ENCODE peak calls at places on chromosomes 6 and 20, in ten cellular contexts. One of them, this sample, is unnamed.

GRCh38 chr20:54774423-54774822 is 299.0 kb downstream of the DOK5 start:
- DNase-seq in GM12878: no peak
- DNase-seq in tibial nerve: no peak
- DNase-seq in A549: peak
- DNase-seq in body of pancreas: no peak
- DNase-seq in stomach: no peak
- DNase-seq in K562: no peak
- DNase-seq in IMR-90: no peak
- DNase-seq in erythroblast: no peak
- DNase-seq in Peyer's patch: no peak
- DNase-seq in this sample: no peak

GRCh38 chr6:82033631-82034211 is 213.8 kb downstream of the IBTK start:
- DNase-seq in GM12878: no peak
- DNase-seq in tibial nerve: peak
- DNase-seq in A549: no peak
- DNase-seq in body of pancreas: peak
- DNase-seq in stomach: no peak
- DNase-seq in K562: no peak
- DNase-seq in IMR-90: peak
- DNase-seq in erythroblast: no peak
- DNase-seq in Peyer's patch: no peak
- DNase-seq in this sample: no peak

GRCh38 chr6:36984581-36985383 is 1.2 kb downstream of the MTCH1 start:
- DNase-seq in GM12878: no peak
- DNase-seq in tibial nerve: no peak
- DNase-seq in A549: peak
- DNase-seq in body of pancreas: peak
- DNase-seq in stomach: no peak
- DNase-seq in K562: peak
- DNase-seq in IMR-90: peak
- DNase-seq in erythroblast: peak
- DNase-seq in Peyer's patch: peak
- DNase-seq in this sample: no peak

GRCh38 chr6:98838027-98838426 is 3.7 kb downstream of the POU3F2 start:
- DNase-seq in GM12878: no peak
- DNase-seq in tibial nerve: no peak
- DNase-seq in A549: no peak
- DNase-seq in body of pancreas: no peak
- DNase-seq in stomach: no peak
- DNase-seq in K562: no peak
- DNase-seq in IMR-90: no peak
- DNase-seq in erythroblast: no peak
- DNase-seq in Peyer's patch: no peak
- DNase-seq in this sample: no peak

GRCh38 chr6:10801224-10801848 is 37.0 kb downstream of the MAK start:
- DNase-seq in GM12878: no peak
- DNase-seq in tibial nerve: no peak
- DNase-seq in A549: peak
- DNase-seq in body of pancreas: peak
- DNase-seq in stomach: peak
- DNase-seq in K562: peak
- DNase-seq in IMR-90: peak
- DNase-seq in erythroblast: peak
- DNase-seq in Peyer's patch: peak
- DNase-seq in this sample: peak

GRCh38 chr6:46652232-46652602 is 401 bp downstream of the CYP39A1 start:
- DNase-seq in GM12878: no peak
- DNase-seq in tibial nerve: no peak
- DNase-seq in A549: no peak
- DNase-seq in body of pancreas: no peak
- DNase-seq in stomach: no peak
- DNase-seq in K562: no peak
- DNase-seq in IMR-90: no peak
- DNase-seq in erythroblast: no peak
- DNase-seq in Peyer's patch: no peak
- DNase-seq in this sample: no peak

GRCh38 chr6:111764238-111765182 is 108.7 kb downstream of the FYN start:
- DNase-seq in GM12878: peak
- DNase-seq in tibial nerve: no peak
- DNase-seq in A549: no peak
- DNase-seq in body of pancreas: no peak
- DNase-seq in stomach: no peak
- DNase-seq in K562: no peak
- DNase-seq in IMR-90: no peak
- DNase-seq in erythroblast: no peak
- DNase-seq in Peyer's patch: peak
- DNase-seq in this sample: no peak

GRCh38 chr20:43723194-43723593 is 3.6 kb downstream of the GTSF1L start:
- DNase-seq in GM12878: no peak
- DNase-seq in tibial nerve: no peak
- DNase-seq in A549: no peak
- DNase-seq in body of pancreas: no peak
- DNase-seq in stomach: no peak
- DNase-seq in K562: no peak
- DNase-seq in IMR-90: peak
- DNase-seq in erythroblast: no peak
- DNase-seq in Peyer's patch: no peak
- DNase-seq in this sample: no peak

GRCh38 chr20:10671850-10672578 is 1.8 kb downstream of the JAG1 start:
- DNase-seq in GM12878: no peak
- DNase-seq in tibial nerve: peak
- DNase-seq in A549: no peak
- DNase-seq in body of pancreas: peak
- DNase-seq in stomach: peak
- DNase-seq in K562: peak
- DNase-seq in IMR-90: peak
- DNase-seq in erythroblast: peak
- DNase-seq in Peyer's patch: peak
- DNase-seq in this sample: no peak
- TF ChIP-seq POLR2A in GM12878: no peak
- TF ChIP-seq POLR2A in tibial nerve: peak
- TF ChIP-seq POLR2A in A549: no peak
- TF ChIP-seq POLR2A in body of pancreas: no peak
- TF ChIP-seq POLR2A in stomach: no peak
- TF ChIP-seq POLR2A in K562: no peak
- TF ChIP-seq POLR2A in IMR-90: peak
- TF ChIP-seq POLR2A in erythroblast: no peak
- TF ChIP-seq POLR2A in Peyer's patch: no peak
- TF ChIP-seq POLR2A in this sample: no peak

GRCh38 chr6:169720207-169720855 is 4.0 kb downstream of the PHF10 start:
- DNase-seq in GM12878: no peak
- DNase-seq in tibial nerve: no peak
- DNase-seq in A549: no peak
- DNase-seq in body of pancreas: no peak
- DNase-seq in stomach: no peak
- DNase-seq in K562: no peak
- DNase-seq in IMR-90: no peak
- DNase-seq in erythroblast: no peak
- DNase-seq in Peyer's patch: no peak
- DNase-seq in this sample: no peak

GRCh38 chr6:169724554-169725269 is 412 bp upstream of the PHF10 start:
- DNase-seq in GM12878: no peak
- DNase-seq in tibial nerve: no peak
- DNase-seq in A549: peak
- DNase-seq in body of pancreas: peak
- DNase-seq in stomach: peak
- DNase-seq in K562: peak
- DNase-seq in IMR-90: peak
- DNase-seq in erythroblast: peak
- DNase-seq in Peyer's patch: peak
- DNase-seq in this sample: peak

GRCh38 chr6:169723200-169723909 is 945 bp downstream of the PHF10 start:
- DNase-seq in GM12878: no peak
- DNase-seq in tibial nerve: peak
- DNase-seq in A549: peak
- DNase-seq in body of pancreas: peak
- DNase-seq in stomach: peak
- DNase-seq in K562: peak
- DNase-seq in IMR-90: peak
- DNase-seq in erythroblast: peak
- DNase-seq in Peyer's patch: peak
- DNase-seq in this sample: peak

GRCh38 chr6:169723991-169724553 is at the start of gene PHF10:
- DNase-seq in GM12878: no peak
- DNase-seq in tibial nerve: no peak
- DNase-seq in A549: peak
- DNase-seq in body of pancreas: peak
- DNase-seq in stomach: peak
- DNase-seq in K562: peak
- DNase-seq in IMR-90: no peak
- DNase-seq in erythroblast: peak
- DNase-seq in Peyer's patch: peak
- DNase-seq in this sample: peak

GRCh38 chr6:169722362-169723199 is 1.7 kb downstream of the PHF10 start:
- DNase-seq in GM12878: no peak
- DNase-seq in tibial nerve: no peak
- DNase-seq in A549: peak
- DNase-seq in body of pancreas: peak
- DNase-seq in stomach: peak
- DNase-seq in K562: no peak
- DNase-seq in IMR-90: peak
- DNase-seq in erythroblast: peak
- DNase-seq in Peyer's patch: peak
- DNase-seq in this sample: no peak
- TF ChIP-seq POLR2A in GM12878: peak
- TF ChIP-seq POLR2A in tibial nerve: no peak
- TF ChIP-seq POLR2A in A549: no peak
- TF ChIP-seq POLR2A in body of pancreas: peak
- TF ChIP-seq POLR2A in stomach: no peak
- TF ChIP-seq POLR2A in K562: no peak
- TF ChIP-seq POLR2A in IMR-90: peak
- TF ChIP-seq POLR2A in erythroblast: no peak
- TF ChIP-seq POLR2A in Peyer's patch: no peak
- TF ChIP-seq POLR2A in this sample: no peak

DNA sequence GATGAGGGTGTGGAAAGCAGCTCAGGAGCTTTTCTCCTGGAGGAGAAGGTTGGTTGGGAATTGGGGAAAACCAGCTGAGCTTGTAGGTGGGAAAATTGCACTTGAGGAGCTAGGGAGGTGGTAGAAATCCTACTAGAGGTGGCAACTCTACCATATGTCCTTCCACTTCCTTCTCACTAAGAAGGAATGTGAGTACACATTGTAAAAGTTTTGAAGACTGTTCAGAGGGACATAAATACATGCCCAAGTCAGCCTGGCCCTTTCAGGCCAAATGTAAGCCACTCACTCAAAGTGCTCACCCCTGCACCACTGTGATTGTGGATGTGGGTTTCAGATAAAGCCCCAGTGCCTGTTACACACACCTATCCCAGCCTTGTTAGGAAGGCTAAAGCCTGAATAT is 290.5 kb upstream of the PLCB4 start:
- DNase-seq in GM12878: no peak
- DNase-seq in tibial nerve: no peak
- DNase-seq in A549: no peak
- DNase-seq in body of pancreas: no peak
- DNase-seq in stomach: no peak
- DNase-seq in K562: no peak
- DNase-seq in IMR-90: no peak
- DNase-seq in erythroblast: no peak
- DNase-seq in Peyer's patch: no peak
- DNase-seq in this sample: no peak
- TF ChIP-seq POLR2A in GM12878: no peak
- TF ChIP-seq POLR2A in tibial nerve: no peak
- TF ChIP-seq POLR2A in A549: no peak
- TF ChIP-seq POLR2A in body of pancreas: no peak
- TF ChIP-seq POLR2A in stomach: no peak
- TF ChIP-seq POLR2A in K562: no peak
- TF ChIP-seq POLR2A in IMR-90: no peak
- TF ChIP-seq POLR2A in erythroblast: no peak
- TF ChIP-seq POLR2A in Peyer's patch: no peak
- TF ChIP-seq POLR2A in this sample: no peak

GRCh38 chr6:22030730-22031619 is 265.9 kb downstream of the PRL start:
- DNase-seq in GM12878: no peak
- DNase-seq in tibial nerve: no peak
- DNase-seq in A549: no peak
- DNase-seq in body of pancreas: no peak
- DNase-seq in stomach: no peak
- DNase-seq in K562: no peak
- DNase-seq in IMR-90: no peak
- DNase-seq in erythroblast: no peak
- DNase-seq in Peyer's patch: no peak
- DNase-seq in this sample: no peak

GRCh38 chr6:22029169-22029568 is 267.7 kb downstream of the PRL start:
- DNase-seq in GM12878: no peak
- DNase-seq in tibial nerve: no peak
- DNase-seq in A549: no peak
- DNase-seq in body of pancreas: no peak
- DNase-seq in stomach: no peak
- DNase-seq in K562: no peak
- DNase-seq in IMR-90: peak
- DNase-seq in erythroblast: no peak
- DNase-seq in Peyer's patch: no peak
- DNase-seq in this sample: no peak

GRCh38 chr6:22027226-22027725 is 269.6 kb downstream of the PRL start:
- DNase-seq in GM12878: no peak
- DNase-seq in tibial nerve: no peak
- DNase-seq in A549: no peak
- DNase-seq in body of pancreas: no peak
- DNase-seq in stomach: no peak
- DNase-seq in K562: no peak
- DNase-seq in IMR-90: no peak
- DNase-seq in erythroblast: no peak
- DNase-seq in Peyer's patch: no peak
- DNase-seq in this sample: no peak

GRCh38 chr6:22026160-22026678 is 270.6 kb downstream of the PRL start:
- DNase-seq in GM12878: no peak
- DNase-seq in tibial nerve: no peak
- DNase-seq in A549: no peak
- DNase-seq in body of pancreas: no peak
- DNase-seq in stomach: no peak
- DNase-seq in K562: no peak
- DNase-seq in IMR-90: no peak
- DNase-seq in erythroblast: no peak
- DNase-seq in Peyer's patch: no peak
- DNase-seq in this sample: no peak

DNA sequence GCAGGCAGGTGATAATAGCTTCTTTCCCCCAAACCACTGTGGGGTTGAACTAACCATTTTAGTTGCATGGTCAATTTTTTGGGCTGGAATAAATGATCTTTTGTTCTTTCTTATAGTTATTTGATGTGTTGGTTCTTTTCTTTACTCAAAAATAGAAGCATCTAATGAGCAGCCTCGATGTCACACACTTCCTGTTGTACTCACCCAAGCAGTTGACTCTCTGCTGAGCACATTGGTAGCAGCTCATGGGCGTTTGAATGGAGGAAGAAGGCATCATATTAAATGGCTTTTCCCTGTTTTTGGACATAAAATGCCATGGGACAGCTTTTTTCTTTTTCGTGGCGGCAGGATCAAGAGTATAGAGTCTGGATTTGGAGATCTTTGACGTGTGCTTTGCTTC is 268.4 kb downstream of the PRL start:
- DNase-seq in GM12878: no peak
- DNase-seq in tibial nerve: no peak
- DNase-seq in A549: no peak
- DNase-seq in body of pancreas: no peak
- DNase-seq in stomach: no peak
- DNase-seq in K562: no peak
- DNase-seq in IMR-90: no peak
- DNase-seq in erythroblast: no peak
- DNase-seq in Peyer's patch: no peak
- DNase-seq in this sample: no peak
- TF ChIP-seq POLR2A in GM12878: no peak
- TF ChIP-seq POLR2A in tibial nerve: no peak
- TF ChIP-seq POLR2A in A549: no peak
- TF ChIP-seq POLR2A in body of pancreas: no peak
- TF ChIP-seq POLR2A in stomach: no peak
- TF ChIP-seq POLR2A in K562: no peak
- TF ChIP-seq POLR2A in IMR-90: no peak
- TF ChIP-seq POLR2A in erythroblast: no peak
- TF ChIP-seq POLR2A in Peyer's patch: no peak
- TF ChIP-seq POLR2A in this sample: no peak

This sample was measured in GM12891.